ENCODE peak calls at places on chromosomes 16 and 17, in eight cellular contexts. S, P, L, W, C, E, G and D are unnamed samples.

GRCh38 chr16:2537451-2538379 is at the start of gene PDPK1:
- DNase-seq in W (peak), E (peak), G (peak), C (peak), L (peak), P (peak), S (peak), D (peak)

GRCh38 chr16:56332464-56333079 is 92.8 kb downstream of the AMFR start:
- DNase-seq in G (peak), E (peak), P (peak), W (peak), S (peak), L (no peak), C (peak), D (no peak)

GRCh38 chr17:68101992-68102758 is 66.6 kb downstream of the KPNA2 start:
- DNase-seq in C (no peak), W (peak), S (no peak), P (no peak), G (no peak), L (peak), E (no peak), D (no peak)

GRCh38 chr17:13557077-13557476 is 44.7 kb downstream of the HS3ST3A1 start:
- DNase-seq in G (peak), S (peak), L (no peak), C (no peak), W (no peak), E (no peak), P (no peak), D (no peak)

GRCh38 chr17:30913955-30914354 is 7.8 kb upstream of the ADAP2 start:
- DNase-seq in E (no peak), L (peak), W (no peak), S (no peak), G (no peak), C (no peak), P (no peak), D (no peak)

GRCh38 chr17:42260318-42260717 is 15.9 kb downstream of the STAT5B start:
- DNase-seq in S (no peak), W (no peak), G (no peak), E (no peak), P (no peak), L (no peak), C (no peak), D (no peak)

GRCh38 chr17:64785050-64785449 is 122.9 kb upstream of the SMURF2 start:
- DNase-seq in E (peak), C (no peak), G (no peak), L (peak), W (no peak), S (no peak), P (no peak), D (peak)

GRCh38 chr16:58519707-58520106 is 4.4 kb downstream of the SETD6 start:
- DNase-seq in S (no peak), P (no peak), G (no peak), L (no peak), E (no peak), C (no peak), W (no peak), D (no peak)

GRCh38 chr17:27349540-27350021 is 55.7 kb downstream of the WSB1 start:
- DNase-seq in C (no peak), P (no peak), G (no peak), S (no peak), W (no peak), L (peak), E (peak), D (no peak)

GRCh38 chr17:3512512-3513171 is 36.8 kb downstream of the ASPA start:
- DNase-seq in W (peak), P (no peak), S (peak), C (no peak), G (peak), E (peak), L (peak), D (peak)

GRCh38 chr16:53955221-53955875 is 251.4 kb downstream of the FTO start:
- DNase-seq in S (no peak), E (no peak), G (no peak), C (no peak), L (no peak), W (no peak), P (no peak), D (no peak)

GRCh38 chr16:46986896-46987295 is 13.4 kb upstream of the DNAJA2 start:
- DNase-seq in S (no peak), G (no peak), L (no peak), C (no peak), W (no peak), E (no peak), P (no peak), D (no peak)

GRCh38 chr16:21611546-21612384 is 12.4 kb downstream of the METTL9 start:
- DNase-seq in L (no peak), S (peak), E (no peak), C (no peak), W (peak), P (no peak), G (peak), D (no peak)

GRCh38 chr16:66273036-66273435 is 93.5 kb upstream of the CDH5 start:
- DNase-seq in P (no peak), E (no peak), W (no peak), G (no peak), L (no peak), C (no peak), S (no peak), D (no peak)

GRCh38 chr17:56867948-56868376 is 34.0 kb downstream of the DGKE start:
- DNase-seq in G (peak), E (no peak), S (peak), W (no peak), P (no peak), L (no peak), C (peak), D (no peak)

GRCh38 chr17:27494192-27495091 is 38.2 kb downstream of the KSR1 start:
- DNase-seq in G (peak), W (peak), L (peak), E (peak), S (peak), C (no peak), P (no peak), D (peak)

GRCh38 chr16:53504161-53504663 is 1.2 kb upstream of the AKTIP start:
- DNase-seq in W (peak), E (peak), L (peak), G (peak), C (no peak), P (no peak), S (peak), D (peak)

GRCh38 chr16:82160226-82160625 is 9.8 kb downstream of the MPHOSPH6 start:
- DNase-seq in W (no peak), L (no peak), P (no peak), S (no peak), E (no peak), G (no peak), C (no peak), D (no peak)

GRCh38 chr16:67862623-67863583 is 9.9 kb upstream of the EDC4 start:
- DNase-seq in L (peak), P (no peak), W (no peak), C (no peak), S (peak), G (peak), E (no peak), D (peak)

GRCh38 chr17:8806206-8807069 is 7.3 kb upstream of the MFSD6L start:
- DNase-seq in G (no peak), W (no peak), S (no peak), L (no peak), P (peak), E (no peak), C (no peak), D (no peak)

GRCh38 chr17:58089111-58089510 is 5.9 kb downstream of the DYNLL2 start:
- DNase-seq in P (peak), W (no peak), E (no peak), S (no peak), L (no peak), C (no peak), G (no peak), D (no peak)

GRCh38 chr17:8151641-8152111 is 528 bp downstream of the PER1 start:
- DNase-seq in G (peak), S (peak), W (peak), P (no peak), E (peak), C (peak), L (peak), D (peak)

GRCh38 chr16:54879681-54880080 is 51.0 kb upstream of the IRX5 start:
- DNase-seq in W (no peak), C (no peak), G (peak), S (peak), E (no peak), L (no peak), P (no peak), D (no peak)

GRCh38 chr16:69845181-69845580 is 83.0 kb downstream of the WWP2 start:
- DNase-seq in W (no peak), S (no peak), P (no peak), L (no peak), C (no peak), G (no peak), E (peak), D (no peak)

GRCh38 chr17:58420841-58421240 is 3.5 kb upstream of the RNF43 start:
- DNase-seq in P (no peak), S (no peak), G (no peak), L (no peak), W (no peak), C (no peak), E (no peak), D (no peak)

GRCh38 chr16:10579965-10580918 is at the start of gene EMP2:
- DNase-seq in S (peak), C (no peak), L (peak), E (peak), G (peak), W (peak), P (peak), D (peak)

GRCh38 chr16:57407521-57408353 is 3.2 kb downstream of the CCL17 start:
- DNase-seq in S (no peak), W (no peak), G (no peak), C (no peak), P (no peak), E (no peak), L (no peak), D (no peak)

GRCh38 chr17:48562934-48563333 is 15.2 kb downstream of the HOXB4 start:
- DNase-seq in L (no peak), W (no peak), G (no peak), C (no peak), P (no peak), E (no peak), S (no peak), D (no peak)
- H3K4me3 ChIP-seq in L (no peak), W (no peak), G (peak), C (peak), P (no peak), E (no peak), S (no peak), D (no peak)

DNA sequence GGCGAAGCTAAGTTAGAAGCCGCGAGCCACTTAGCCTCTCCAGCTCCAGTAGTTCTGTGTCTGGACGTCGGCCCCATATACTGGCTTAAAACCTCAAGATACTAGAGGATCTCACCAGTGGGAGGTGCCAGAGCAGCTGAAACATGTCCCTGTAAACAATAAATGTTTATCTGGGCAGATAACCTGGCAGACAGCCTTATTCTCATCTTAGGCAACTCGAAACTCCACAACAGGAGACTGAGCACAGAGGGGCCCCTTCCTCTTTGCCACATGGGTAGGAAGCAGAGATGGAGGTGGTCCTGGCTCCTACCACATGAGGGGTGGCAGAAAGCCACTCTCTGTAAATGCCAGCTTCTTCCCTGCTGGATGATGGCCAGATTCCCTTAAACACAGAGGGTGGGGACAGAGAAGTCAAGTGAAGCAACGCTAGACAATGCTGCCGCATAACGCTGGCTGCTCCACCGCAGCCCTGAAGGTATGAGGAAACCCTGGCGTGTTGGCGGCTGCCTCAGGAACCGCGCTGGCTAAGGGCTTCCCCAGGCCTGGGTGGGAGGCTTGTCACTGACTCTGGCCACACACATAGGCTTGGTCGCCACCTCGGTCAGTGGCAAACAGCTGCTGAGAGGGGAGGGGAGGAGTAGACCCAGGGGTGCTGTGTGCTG is 67.9 kb downstream of the HIC1 start:
- DNase-seq in W (no peak), S (peak), E (peak), L (peak), P (no peak), G (peak), C (no peak), D (peak)
- H3K4me3 ChIP-seq in W (no peak), S (no peak), E (no peak), L (no peak), P (no peak), G (no peak), C (no peak), D (no peak)

DNA sequence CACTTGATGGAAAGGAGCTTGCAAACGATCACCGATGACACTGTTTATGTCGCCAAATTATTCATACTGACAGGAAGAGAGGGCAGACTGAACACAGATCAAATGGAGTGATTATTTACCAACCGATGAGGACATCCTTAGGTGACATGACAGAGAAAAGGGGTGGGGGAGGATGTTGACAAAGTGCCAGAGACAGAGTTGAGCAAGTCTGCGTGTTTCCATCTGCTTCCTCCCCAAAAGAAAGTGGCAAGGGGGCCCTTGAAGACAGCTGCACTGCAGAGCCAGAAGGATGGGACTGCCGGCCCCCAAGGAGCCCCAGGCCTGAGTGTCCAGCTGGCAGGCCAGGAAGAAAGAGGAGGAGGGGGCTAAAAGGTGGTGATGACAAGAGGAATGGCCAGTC is 191.0 kb upstream of the RPL38 start:
- DNase-seq in P (no peak), L (no peak), E (no peak), G (no peak), W (no peak), S (no peak), C (no peak), D (no peak)
- H3K4me3 ChIP-seq in P (no peak), L (no peak), E (no peak), G (no peak), W (no peak), S (no peak), C (no peak), D (no peak)

GRCh38 chr17:46770439-46770817 is 48.1 kb downstream of the WNT3 start:
- DNase-seq in S (no peak), L (peak), G (no peak), P (peak), W (no peak), E (no peak), C (no peak), D (no peak)
- H3K4me3 ChIP-seq in S (no peak), L (no peak), G (no peak), P (peak), W (no peak), E (no peak), C (peak), D (peak)

GRCh38 chr17:28861393-28862203 is 6.8 kb downstream of the ERAL1 start:
- DNase-seq in G (no peak), L (no peak), P (no peak), E (peak), S (no peak), C (no peak), W (no peak), D (no peak)
- H3K4me3 ChIP-seq in G (no peak), L (no peak), P (no peak), E (no peak), S (no peak), C (no peak), W (no peak), D (no peak)

GRCh38 chr17:19410875-19411291 is at the start of gene RNF112:
- DNase-seq in L (no peak), C (no peak), S (peak), P (no peak), E (peak), G (peak), W (no peak), D (no peak)
- H3K4me3 ChIP-seq in L (no peak), C (peak), S (no peak), P (no peak), E (no peak), G (peak), W (no peak), D (peak)

GRCh38 chr16:28844226-28844885 is 1.8 kb downstream of the TUFM start:
- DNase-seq in P (no peak), E (no peak), C (no peak), W (no peak), S (no peak), L (no peak), G (no peak), D (no peak)
- H3K4me3 ChIP-seq in P (no peak), E (no peak), C (no peak), W (no peak), S (no peak), L (no peak), G (no peak), D (no peak)

GRCh38 chr17:48728232-48729231 is at the start of gene HOXB13:
- DNase-seq in E (peak), G (peak), S (peak), W (peak), C (no peak), L (peak), P (no peak), D (peak)
- H3K4me3 ChIP-seq in E (peak), G (peak), S (peak), W (peak), C (peak), L (no peak), P (no peak), D (peak)